ENCODE peak calls at places on chromosomes 13 and 19, in eight cellular contexts. P is body of pancreas, W is RWPE2, M is psoas muscle, T is uterus, S is tibial artery, G is endothelial cell of umbilical vein, R is K562. X is an unnamed sample.

GRCh38 chr13:48504606-48505369 is 28.1 kb downstream of the RCBTB2 start:
- DNase-seq in P (no peak), W (no peak), M (no peak), T (no peak), S (no peak), G (no peak), R (no peak), X (no peak)

GRCh38 chr13:29464105-29464679 is 131.3 kb downstream of the SLC7A1 start:
- DNase-seq in P (no peak), W (no peak), M (no peak), T (no peak), S (no peak), G (no peak), R (no peak), X (no peak)

GRCh38 chr13:28423010-28423409 is 71.9 kb downstream of the FLT1 start:
- DNase-seq in P (peak; percentile 51), W (no peak), M (peak; percentile 21), T (no peak), S (peak; percentile 43), G (no peak), R (no peak), X (peak; percentile 47)

GRCh38 chr13:87355451-87355850 is 315.7 kb upstream of the SLITRK5 start:
- DNase-seq in P (no peak), W (no peak), M (no peak), T (no peak), S (no peak), G (no peak), R (no peak), X (no peak)

GRCh38 chr13:43785681-43786471 is 896 bp downstream of the ENOX1 start:
- DNase-seq in P (peak; percentile 78), W (peak; percentile 63), M (peak; percentile 85), T (peak; percentile 86), S (peak; percentile 66), G (peak; percentile 53), R (peak; percentile 6), X (peak; percentile 66)

GRCh38 chr19:9782282-9782681 is 13.7 kb upstream of the ZNF846 start:
- DNase-seq in P (no peak), W (no peak), M (no peak), T (no peak), S (no peak), G (no peak), R (no peak), X (no peak)

GRCh38 chr13:59398127-59398526 is 765.6 kb downstream of the DIAPH3 start:
- DNase-seq in P (no peak), W (no peak), M (no peak), T (no peak), S (no peak), G (peak; percentile 56), R (no peak), X (no peak)

GRCh38 chr13:110716235-110716505 is 2.7 kb downstream of the ING1 start:
- DNase-seq in P (peak; percentile 58), W (no peak), M (peak; percentile 63), T (peak; percentile 56), S (peak; percentile 45), G (no peak), R (no peak), X (peak; percentile 52)

GRCh38 chr19:58372311-58373133 is 8.3 kb downstream of the ZNF837 start:
- DNase-seq in P (no peak), W (no peak), M (no peak), T (no peak), S (no peak), G (no peak), R (no peak), X (peak; percentile 45)

DNA sequence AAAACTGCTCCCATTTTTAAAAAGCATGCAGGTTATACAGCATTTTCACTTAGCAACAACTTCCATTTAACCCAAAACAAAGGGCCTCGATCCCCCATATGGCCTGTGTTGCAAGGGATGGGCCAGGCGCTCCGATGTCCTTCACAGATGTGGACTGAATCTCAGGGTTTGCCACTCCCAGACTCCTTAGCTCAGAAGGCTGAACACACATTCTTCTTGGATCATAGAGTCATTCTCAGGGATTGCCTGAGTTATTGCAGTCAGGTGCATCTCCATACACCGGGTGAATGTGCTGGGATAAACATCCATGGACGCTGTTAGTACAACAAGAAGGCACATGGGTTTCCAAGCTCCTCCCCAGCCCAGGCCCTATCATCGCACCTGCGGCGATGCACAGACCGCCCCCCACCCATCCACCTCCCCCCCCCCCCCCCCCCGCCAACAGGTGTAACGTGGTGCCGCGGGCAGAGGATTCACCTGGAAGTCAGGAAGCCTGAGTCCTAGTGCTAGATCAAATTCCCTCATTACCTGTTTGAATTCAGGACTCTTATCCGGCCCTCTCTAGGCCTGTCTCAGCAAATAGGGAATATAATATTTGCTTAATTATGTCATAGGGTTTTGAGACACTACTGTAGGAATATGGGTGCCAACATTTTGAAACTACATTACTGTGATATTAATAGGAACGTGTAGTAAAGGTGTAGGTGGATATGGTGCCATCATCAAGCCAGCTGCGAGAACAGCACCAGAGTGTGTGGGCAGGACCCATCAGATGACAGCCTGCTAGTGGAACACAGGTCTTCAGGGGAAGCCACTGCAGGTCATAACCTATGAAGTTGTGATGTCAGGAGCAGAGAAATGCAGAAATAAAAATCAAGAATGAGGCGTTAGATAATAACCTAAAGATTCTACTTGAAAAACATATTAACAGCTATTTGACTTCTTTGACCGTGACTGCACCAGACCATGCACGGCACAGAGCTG is 110.9 kb downstream of the SACS start:
- DNase-seq in P (no peak), W (no peak), M (no peak), T (no peak), S (no peak), G (no peak), R (no peak), X (no peak)
- H3K4me1 ChIP-seq in P (no peaks in the 10 kb centered on the region), W (peaks cover 38% of the 10 kb centered on the region), M (peaks cover 26% of the 10 kb centered on the region), T (no peaks in the 10 kb centered on the region), S (peaks cover 40% of the 10 kb centered on the region), G (peaks cover 41% of the 10 kb centered on the region), R (no peaks in the 10 kb centered on the region), X (no peaks in the 10 kb centered on the region)

DNA sequence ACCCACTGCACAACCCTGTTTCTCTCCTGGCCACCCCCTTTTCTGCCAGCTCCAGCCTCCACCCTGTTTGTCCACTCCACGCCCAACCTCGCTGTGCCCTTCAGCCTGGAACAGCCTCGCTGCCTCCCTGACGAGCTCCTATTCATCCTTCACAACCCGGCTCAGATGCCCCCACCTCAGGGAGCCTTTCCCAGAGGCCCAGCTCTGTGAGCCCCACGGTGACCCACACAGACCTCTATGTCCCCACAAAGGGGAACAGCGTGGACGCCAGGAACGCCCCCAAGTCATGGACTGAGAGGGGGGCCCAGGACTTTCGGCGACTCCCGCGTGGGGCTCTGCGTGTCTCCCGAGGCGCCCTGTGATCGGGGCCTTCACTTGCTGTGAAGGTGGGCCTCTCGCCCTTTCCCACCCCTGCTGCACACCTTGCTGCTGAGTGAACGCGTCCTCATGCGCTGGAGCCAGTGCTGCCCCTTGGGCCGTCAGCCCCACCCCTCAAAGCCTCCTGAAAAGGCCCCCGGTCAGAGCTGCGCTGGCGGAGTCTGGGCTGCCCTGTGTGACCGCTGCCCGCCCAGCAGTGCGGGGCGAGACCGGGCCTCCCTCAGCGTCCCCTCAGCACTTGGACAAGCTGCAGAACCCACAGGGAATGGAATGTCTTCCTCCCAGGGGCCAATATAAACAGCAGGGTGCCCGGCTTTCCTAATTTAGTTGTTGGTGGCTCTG is 40.0 kb downstream of the ADPRHL1 start:
- DNase-seq in P (no peak), W (peak; percentile 45), M (peak; percentile 74), T (no peak), S (peak; percentile 65), G (no peak), R (no peak), X (no peak)
- H3K4me1 ChIP-seq in P (no peaks in the 10 kb centered on the region), W (peaks cover 6% of the 10 kb centered on the region), M (peaks cover 41% of the 10 kb centered on the region), T (no peaks in the 10 kb centered on the region), S (peaks cover 78% of the 10 kb centered on the region), G (no peaks in the 10 kb centered on the region), R (peaks cover 18% of the 10 kb centered on the region), X (no peaks in the 10 kb centered on the region)

DNA sequence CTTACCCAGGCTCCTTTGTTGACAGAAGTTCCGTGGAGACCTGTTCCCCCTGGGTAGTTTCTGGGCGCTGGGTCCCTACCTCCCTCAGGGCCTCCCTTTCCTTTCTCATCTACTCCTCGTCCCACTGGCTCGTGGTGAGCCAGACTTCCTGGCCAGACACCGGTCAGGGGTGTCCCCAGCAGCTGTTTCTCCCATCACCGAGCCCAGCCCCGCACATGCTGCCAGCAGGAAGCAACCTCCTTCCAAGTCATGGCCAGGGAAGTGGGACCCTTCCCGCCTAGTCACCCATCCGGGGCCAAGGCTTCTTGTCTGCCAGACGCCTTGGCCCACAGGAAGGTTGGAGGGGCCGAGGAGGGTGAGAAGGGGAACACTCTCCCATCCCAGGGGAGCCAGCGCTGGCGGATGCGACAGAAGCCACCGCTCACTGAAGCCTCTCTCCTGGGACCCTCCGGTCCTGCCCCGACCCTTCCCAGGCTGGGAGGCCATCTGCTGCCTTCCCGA is 5.7 kb downstream of the PAK4 start:
- DNase-seq in P (peak; percentile 21), W (no peak), M (peak; percentile 74), T (no peak), S (no peak), G (peak; percentile 66), R (no peak), X (no peak)
- H3K4me1 ChIP-seq in P (peaks cover 87% of the 10 kb centered on the region), W (no peaks in the 10 kb centered on the region), M (peaks cover 18% of the 10 kb centered on the region), T (peaks cover 22% of the 10 kb centered on the region), S (peaks cover 57% of the 10 kb centered on the region), G (peaks cover 37% of the 10 kb centered on the region), R (peaks cover 59% of the 10 kb centered on the region), X (no peaks in the 10 kb centered on the region)

GRCh38 chr13:20431080-20431479 is 94.6 kb downstream of the CRYL1 start:
- DNase-seq in P (no peak), W (no peak), M (no peak), T (peak; percentile 50), S (no peak), G (no peak), R (no peak), X (no peak)
- H3K4me1 ChIP-seq in P (no peaks in the 10 kb centered on the region), W (peaks cover 14% of the 10 kb centered on the region), M (no peaks in the 10 kb centered on the region), T (no peaks in the 10 kb centered on the region), S (no peaks in the 10 kb centered on the region), G (no peaks in the 10 kb centered on the region), R (no peaks in the 10 kb centered on the region), X (no peaks in the 10 kb centered on the region)

DNA sequence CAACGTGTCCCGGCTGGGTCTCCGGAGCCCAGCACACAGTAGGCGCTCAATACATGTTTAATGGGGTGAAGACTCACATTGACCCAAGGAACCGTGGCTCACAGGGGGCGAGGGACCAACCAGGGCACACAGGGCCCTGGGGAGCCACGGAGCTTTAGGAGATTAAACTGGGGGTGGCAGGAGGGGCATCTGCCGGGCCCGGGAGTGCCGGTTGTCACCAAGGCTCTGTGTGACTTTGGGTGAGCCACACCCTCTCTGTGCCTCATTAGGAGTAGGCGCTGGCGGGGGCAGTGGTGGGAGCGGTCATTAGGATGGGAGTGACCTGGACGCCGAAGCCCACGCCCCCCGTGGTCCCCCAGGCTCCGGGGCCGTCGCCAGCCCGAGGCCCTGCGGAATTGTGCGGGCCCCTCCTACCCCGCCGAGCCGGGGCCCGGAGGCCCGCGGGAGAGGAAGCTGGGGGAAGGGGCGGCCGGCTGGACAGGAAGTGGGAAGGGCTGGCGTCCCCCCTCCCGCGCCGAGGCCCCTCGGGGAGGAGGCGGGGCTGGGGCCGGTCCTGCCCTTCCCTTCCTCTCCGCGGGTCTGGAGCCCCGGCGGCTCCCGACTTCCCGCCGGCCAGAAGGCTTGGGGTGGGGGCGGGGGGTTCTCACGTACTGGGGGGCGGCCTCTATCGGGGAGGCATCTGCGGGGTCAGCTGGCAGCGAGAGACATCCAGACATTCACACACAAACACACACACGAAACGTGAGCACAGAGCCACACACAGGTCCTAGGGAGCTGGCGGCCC is 1.8 kb upstream of the SSBP4 start:
- DNase-seq in P (peak; percentile 75), W (peak; percentile 79), M (peak; percentile 84), T (peak; percentile 81), S (peak; percentile 69), G (peak; percentile 85), R (peak; percentile 80), X (no peak)
- H3K4me1 ChIP-seq in P (peaks cover 53% of the 10 kb centered on the region), W (peaks cover 5% of the 10 kb centered on the region), M (peaks cover 25% of the 10 kb centered on the region), T (peaks cover 34% of the 10 kb centered on the region), S (peaks cover 67% of the 10 kb centered on the region), G (peaks cover 41% of the 10 kb centered on the region), R (peaks cover 91% of the 10 kb centered on the region), X (peaks cover 48% of the 10 kb centered on the region)

GRCh38 chr19:12954150-12954962 is 2.7 kb downstream of the GADD45GIP1 start:
- DNase-seq in P (no peak), W (no peak), M (no peak), T (no peak), S (no peak), G (no peak), R (no peak), X (no peak)
- H3K4me1 ChIP-seq in P (peaks cover 38% of the 10 kb centered on the region), W (peaks cover 21% of the 10 kb centered on the region), M (peaks cover 54% of the 10 kb centered on the region), T (no peaks in the 10 kb centered on the region), S (peaks cover 46% of the 10 kb centered on the region), G (peaks cover 38% of the 10 kb centered on the region), R (peaks cover 39% of the 10 kb centered on the region), X (peaks cover 18% of the 10 kb centered on the region)